ENCODE peak calls at places on chromosomes 12 and 14, in four cellular contexts. T is transverse colon, W is AG04450, F is sigmoid colon. J is an unnamed sample. For H3K9me3, the result is how much of the 10 kb centered on the place peaks cover.

GRCh38 chr12:104288635-104289258 is 14.8 kb upstream of the EID3 start:
- DNase-seq in W (no peak), F (peak), T (peak), J (peak)

GRCh38 chr14:49306152-49306751 is 279.9 kb downstream of the RPS29 start:
- DNase-seq in W (no peak), F (no peak), T (no peak), J (no peak)

GRCh38 chr12:53232641-53233538 is 881 bp upstream of the RARG start:
- DNase-seq in W (no peak), T (peak), F (peak), J (peak)

GRCh38 chr14:29735459-29735858 is 192.2 kb downstream of the PRKD1 start:
- DNase-seq in F (no peak), W (no peak), T (no peak), J (no peak)

GRCh38 chr14:92747701-92748258 is 647 bp downstream of the LGMN start:
- DNase-seq in T (peak), W (no peak), F (no peak), J (no peak)

GRCh38 chr12:16076553-16076952 is 165.4 kb downstream of the DERA start:
- DNase-seq in T (no peak), F (no peak), W (no peak), J (no peak)

GRCh38 chr14:68753696-68754095 is 39.2 kb downstream of the ZFP36L1 start:
- DNase-seq in T (no peak), W (no peak), F (no peak), J (no peak)

GRCh38 chr14:25121342-25122129 is 71.6 kb upstream of the STXBP6 start:
- DNase-seq in W (no peak), F (no peak), T (no peak), J (no peak)

GRCh38 chr12:79402626-79403025 is 288.1 kb downstream of the PAWR start:
- DNase-seq in W (no peak), F (no peak), T (no peak), J (no peak)

GRCh38 chr12:122834921-122835692 is at the start of gene HIP1R:
- DNase-seq in W (no peak), T (peak), F (peak), J (peak)

GRCh38 chr12:58537278-58537677 is 383.0 kb downstream of the LRIG3 start:
- DNase-seq in F (no peak), W (peak), T (no peak), J (no peak)

GRCh38 chr12:66900616-66901015 is 221.7 kb upstream of the GRIP1 start:
- DNase-seq in T (no peak), F (no peak), W (no peak), J (no peak)

GRCh38 chr14:89252887-89253532 is 164.0 kb downstream of the FOXN3 start:
- DNase-seq in F (no peak), W (no peak), T (no peak), J (no peak)
- TF ChIP-seq CTCF in F (no peak), W (no peak), T (no peak), J (no peak)

GRCh38 chr12:34372003-34372402 is 349.7 kb downstream of the ALG10 start:
- DNase-seq in F (no peak), W (no peak), T (no peak), J (no peak)

GRCh38 chr12:34373926-34374325 is 351.6 kb downstream of the ALG10 start:
- DNase-seq in F (no peak), T (no peak), W (no peak), J (no peak)

GRCh38 chr12:34379142-34379541 is 356.8 kb downstream of the ALG10 start:
- DNase-seq in W (no peak), F (no peak), T (no peak), J (no peak)

GRCh38 chr12:34377243-34378035 is 355.1 kb downstream of the ALG10 start:
- DNase-seq in F (no peak), W (no peak), T (no peak), J (no peak)

GRCh38 chr12:34376133-34376799 is 354.0 kb downstream of the ALG10 start:
- DNase-seq in T (no peak), F (no peak), W (no peak), J (no peak)
- H3K9me3 ChIP-seq in T (under half), F (under half), W (half or more), J (under half)

GRCh38 chr12:50603817-50604639 is 99.2 kb downstream of the DIP2B start:
- DNase-seq in T (no peak), W (no peak), F (no peak), J (no peak)
- H3K27ac ChIP-seq in T (no peak), W (no peak), F (no peak), J (no peak)

GRCh38 chr12:77996670-77997069 is 166.0 kb downstream of the NAV3 start:
- DNase-seq in T (no peak), W (no peak), F (no peak), J (no peak)
- TF ChIP-seq CTCF in T (no peak), W (no peak), F (no peak), J (no peak)

GRCh38 chr14:105857223-105857815 is 330.9 kb downstream of the TMEM121 start:
- DNase-seq in W (no peak), T (peak), F (peak), J (peak)
- H3K9me3 ChIP-seq in W (half or more), T (under half), F (under half), J (under half)

GRCh38 chr12:112357214-112357613 is 25.0 kb downstream of the HECTD4 start:
- DNase-seq in T (no peak), W (no peak), F (no peak), J (no peak)

GRCh38 chr12:112352921-112353320 is 29.3 kb downstream of the HECTD4 start:
- DNase-seq in T (no peak), F (no peak), W (no peak), J (no peak)

GRCh38 chr12:112354399-112354798 is 27.8 kb downstream of the HECTD4 start:
- DNase-seq in T (no peak), F (no peak), W (no peak), J (no peak)

GRCh38 chr12:112350593-112351592 is 31.3 kb downstream of the HECTD4 start:
- DNase-seq in F (no peak), T (no peak), W (no peak), J (no peak)

DNA sequence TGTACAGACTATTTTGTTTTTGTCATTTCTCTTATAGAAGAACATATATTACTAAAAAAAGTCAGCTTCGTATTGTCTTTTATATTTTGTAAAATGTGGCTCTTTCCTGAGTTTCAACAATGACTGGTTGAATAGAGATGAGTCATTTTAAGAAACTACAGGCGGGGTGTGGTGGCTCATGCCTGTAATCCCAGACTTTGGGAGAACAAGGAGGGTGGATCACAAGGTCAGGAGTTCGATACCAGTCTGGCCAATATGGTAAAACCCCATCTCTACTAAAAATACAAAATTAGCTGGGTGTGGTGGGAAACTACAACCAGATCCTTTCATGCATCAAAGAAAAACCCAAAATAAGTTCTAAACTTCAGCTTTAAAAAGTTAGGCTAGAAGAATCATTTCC is 28.8 kb downstream of the HECTD4 start:
- DNase-seq in W (no peak), F (no peak), T (no peak), J (no peak)
- H3K27ac ChIP-seq in W (no peak), F (no peak), T (no peak), J (no peak)

GRCh38 chr12:26715232-26715631 is 117.8 kb downstream of the ITPR2 start:
- DNase-seq in T (no peak), F (no peak), W (no peak), J (no peak)

GRCh38 chr12:26724309-26724702 is 108.7 kb downstream of the ITPR2 start:
- DNase-seq in T (no peak), W (no peak), F (no peak), J (no peak)

GRCh38 chr12:26723379-26724308 is 109.3 kb downstream of the ITPR2 start:
- DNase-seq in F (no peak), T (no peak), W (no peak), J (no peak)

GRCh38 chr12:26721800-26722199 is 111.2 kb downstream of the ITPR2 start:
- DNase-seq in W (no peak), F (no peak), T (no peak), J (no peak)

GRCh38 chr12:26719852-26720251 is 113.1 kb downstream of the ITPR2 start:
- DNase-seq in F (no peak), W (no peak), T (no peak), J (no peak)
- TF ChIP-seq CTCF in F (no peak), W (peak), T (no peak), J (no peak)

GRCh38 chr12:34391771-34392581 is 369.7 kb downstream of the ALG10 start:
- DNase-seq in T (no peak), F (peak), W (no peak), J (no peak)

GRCh38 chr12:34393086-34393820 is 371.0 kb downstream of the ALG10 start:
- DNase-seq in W (no peak), F (peak), T (no peak), J (no peak)

GRCh38 chr12:34390846-34391700 is 368.8 kb downstream of the ALG10 start:
- DNase-seq in T (no peak), F (peak), W (no peak), J (no peak)

GRCh38 chr12:34393821-34394150 is 371.5 kb downstream of the ALG10 start:
- DNase-seq in T (peak), W (no peak), F (no peak), J (no peak)

GRCh38 chr12:34392741-34393085 is 370.4 kb downstream of the ALG10 start:
- DNase-seq in F (peak), T (no peak), W (no peak), J (peak)
- H3K9me3 ChIP-seq in F (under half), T (under half), W (half or more), J (under half)

GRCh38 chr12:70364695-70365397 is 1.2 kb upstream of the KCNMB4 start:
- DNase-seq in T (no peak), W (no peak), F (no peak), J (no peak)

GRCh38 chr12:70365398-70365647 is 767 bp upstream of the KCNMB4 start:
- DNase-seq in T (no peak), W (no peak), F (no peak), J (no peak)

GRCh38 chr12:70366581-70367267 is 634 bp downstream of the KCNMB4 start:
- DNase-seq in F (peak), T (peak), W (peak), J (peak)

GRCh38 chr12:70367268-70368141 is 1.4 kb downstream of the KCNMB4 start:
- DNase-seq in F (no peak), W (no peak), T (no peak), J (no peak)

GRCh38 chr12:70365648-70366518 is at the start of gene KCNMB4:
- DNase-seq in F (peak), T (peak), W (no peak), J (peak)
- H3K27ac ChIP-seq in F (peak), T (peak), W (no peak), J (peak)

GRCh38 chr12:14418526-14418925 is 53.0 kb downstream of the ATF7IP start:
- DNase-seq in T (no peak), F (no peak), W (no peak), J (no peak)
- TF ChIP-seq CTCF in T (peak), F (peak), W (peak), J (peak)

J was measured in CD4-positive, alpha-beta T cell.